ENCODE peak calls at places on chromosome 11, in four cellular contexts. X, N, B and P are unnamed samples.

GRCh38 chr11:65434057-65434666 is 11.6 kb downstream of the NEAT1 start:
- DNase-seq in X (no peak), N (no peak), B (peak), P (peak)

GRCh38 chr11:77779935-77780334 is 40.6 kb downstream of the RSF1 start:
- DNase-seq in X (no peak), N (peak), B (peak), P (peak)

GRCh38 chr11:8095356-8095755 is 14.3 kb downstream of the TUB start:
- DNase-seq in X (no peak), N (no peak), B (no peak), P (no peak)

GRCh38 chr11:44407211-44407996 is 97.5 kb upstream of the ALX4 start:
- DNase-seq in X (no peak), N (no peak), B (no peak), P (no peak)

GRCh38 chr11:21464601-21465193 is 728.2 kb upstream of the ANO5 start:
- DNase-seq in X (no peak), N (no peak), B (no peak), P (no peak)

GRCh38 chr11:127653071-127653470 is 652.5 kb upstream of the KIRREL3 start:
- DNase-seq in X (no peak), N (no peak), B (no peak), P (no peak)

GRCh38 chr11:77473001-77473800 is 693 bp downstream of the PAK1 start:
- DNase-seq in X (peak), N (peak), B (peak), P (no peak)

GRCh38 chr11:124069429-124070401 is 28.6 kb upstream of the OR10G7 start:
- DNase-seq in X (peak), N (peak), B (peak), P (peak)

GRCh38 chr11:8701891-8702597 is 19.5 kb downstream of the RPL27A start:
- DNase-seq in X (no peak), N (no peak), B (no peak), P (no peak)

GRCh38 chr11:29093416-29093815 is 923.4 kb downstream of the KCNA4 start:
- DNase-seq in X (no peak), N (no peak), B (peak), P (peak)

GRCh38 chr11:67639438-67639859 is at the start of gene TBX10:
- DNase-seq in X (no peak), N (no peak), B (no peak), P (no peak)

DNA sequence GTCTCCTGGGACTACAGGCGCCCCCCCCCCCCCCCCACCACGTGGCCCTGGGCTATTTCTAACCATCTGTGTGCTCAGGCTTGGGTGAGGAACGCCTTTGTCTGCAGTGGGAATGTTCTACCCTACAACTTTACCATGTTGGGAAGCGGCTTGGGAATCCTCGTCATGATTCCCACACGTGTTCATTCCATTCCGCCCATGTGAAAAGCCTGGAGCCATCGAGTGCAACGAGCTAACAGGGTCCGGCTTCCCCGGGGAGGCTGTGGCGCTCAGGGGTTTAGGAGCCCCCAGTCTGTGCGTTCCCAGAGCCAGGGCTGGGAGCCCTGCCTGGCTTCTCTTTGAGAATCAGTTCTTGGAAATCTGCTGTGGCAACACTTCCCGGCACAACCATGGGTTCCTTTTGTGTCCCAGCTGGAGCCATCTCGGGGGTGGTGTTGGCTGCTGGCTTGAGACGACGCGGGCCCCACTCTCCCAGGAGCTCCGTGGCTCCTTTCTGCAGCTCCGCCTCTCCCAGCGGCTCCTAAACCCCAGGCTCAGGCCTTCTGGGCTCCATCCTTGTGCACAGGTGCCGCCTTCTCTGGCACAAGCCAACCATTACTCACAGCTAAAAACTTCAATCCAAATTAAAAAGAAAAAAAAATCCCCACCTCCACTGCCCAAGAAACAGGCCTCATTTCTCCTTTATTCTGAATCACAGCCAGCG is 18.8 kb upstream of the PPFIA1 start:
- DNase-seq in X (no peak), N (no peak), B (no peak), P (peak)
- H3K4me3 ChIP-seq in X (no peak), N (no peak), B (no peak), P (no peak)

DNA sequence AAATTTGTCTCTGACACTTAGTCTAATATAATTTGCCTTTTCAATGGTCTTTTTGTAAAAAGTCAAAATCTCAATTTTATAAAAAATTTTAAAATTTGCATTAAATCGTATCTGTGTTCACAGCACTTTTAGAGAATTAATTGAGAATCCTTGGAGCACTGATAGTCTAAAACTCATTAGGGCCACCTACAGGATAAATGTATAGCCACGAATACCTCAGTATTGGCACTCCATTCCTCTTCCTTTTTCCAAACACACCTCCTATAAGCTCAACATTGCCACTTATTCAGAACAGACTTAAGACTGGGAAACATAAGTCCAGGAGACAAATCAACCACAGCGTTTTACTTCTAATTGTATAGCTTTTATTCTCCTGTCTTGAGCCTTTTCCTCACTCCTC is 776.0 kb upstream of the ARHGAP42 start:
- DNase-seq in X (no peak), N (peak), B (no peak), P (no peak)
- TF ChIP-seq CTCF in X (no peak), N (peak), B (no peak), P (no peak)

GRCh38 chr11:34478845-34479663 is 34.5 kb downstream of the ELF5 start:
- DNase-seq in X (no peak), N (no peak), B (no peak), P (no peak)

GRCh38 chr11:34481307-34481706 is 32.3 kb downstream of the ELF5 start:
- DNase-seq in X (no peak), N (no peak), B (no peak), P (no peak)

GRCh38 chr11:34483475-34483874 is 30.1 kb downstream of the ELF5 start:
- DNase-seq in X (no peak), N (no peak), B (no peak), P (no peak)

GRCh38 chr11:34476853-34477252 is 36.7 kb downstream of the ELF5 start:
- DNase-seq in X (no peak), N (no peak), B (no peak), P (no peak)

DNA sequence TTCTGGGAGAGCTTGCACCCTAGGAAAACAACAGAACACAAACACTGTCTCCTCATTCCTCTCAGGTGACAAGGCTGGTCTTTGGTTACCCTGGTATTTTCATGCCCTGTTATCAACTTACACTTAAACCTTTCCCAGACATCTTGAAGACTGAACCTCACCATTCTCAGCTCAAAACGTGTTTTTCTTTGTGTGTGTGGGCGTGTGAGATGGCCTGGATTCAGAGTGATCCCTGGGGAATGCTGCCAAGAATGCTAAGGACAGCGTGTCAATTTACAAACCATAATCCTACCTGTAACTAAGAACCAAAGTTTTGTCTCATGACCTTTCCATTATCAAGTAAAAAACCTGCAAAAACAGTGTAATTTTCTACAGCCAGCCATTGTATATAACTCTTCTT is 33.3 kb downstream of the ELF5 start:
- DNase-seq in X (no peak), N (no peak), B (no peak), P (peak)
- H3K4me3 ChIP-seq in X (no peak), N (no peak), B (no peak), P (no peak)

GRCh38 chr11:19602406-19602805 is 110.2 kb upstream of the NAV2 start:
- DNase-seq in X (no peak), N (no peak), B (no peak), P (no peak)

GRCh38 chr11:19601235-19601634 is 111.4 kb upstream of the NAV2 start:
- DNase-seq in X (no peak), N (no peak), B (no peak), P (no peak)

GRCh38 chr11:19603771-19604170 is 108.9 kb upstream of the NAV2 start:
- DNase-seq in X (no peak), N (no peak), B (no peak), P (no peak)

GRCh38 chr11:19604679-19605375 is 107.8 kb upstream of the NAV2 start:
- DNase-seq in X (no peak), N (no peak), B (no peak), P (peak)

GRCh38 chr11:19602906-19603305 is 109.7 kb upstream of the NAV2 start:
- DNase-seq in X (no peak), N (no peak), B (no peak), P (no peak)
- TF ChIP-seq CTCF in X (no peak), N (no peak), B (no peak), P (no peak)

GRCh38 chr11:75429641-75429901 is 3.4 kb downstream of the KLHL35 start:
- DNase-seq in X (no peak), N (no peak), B (no peak), P (no peak)
- H3K4me3 ChIP-seq in X (no peak), N (no peak), B (no peak), P (no peak)

DNA sequence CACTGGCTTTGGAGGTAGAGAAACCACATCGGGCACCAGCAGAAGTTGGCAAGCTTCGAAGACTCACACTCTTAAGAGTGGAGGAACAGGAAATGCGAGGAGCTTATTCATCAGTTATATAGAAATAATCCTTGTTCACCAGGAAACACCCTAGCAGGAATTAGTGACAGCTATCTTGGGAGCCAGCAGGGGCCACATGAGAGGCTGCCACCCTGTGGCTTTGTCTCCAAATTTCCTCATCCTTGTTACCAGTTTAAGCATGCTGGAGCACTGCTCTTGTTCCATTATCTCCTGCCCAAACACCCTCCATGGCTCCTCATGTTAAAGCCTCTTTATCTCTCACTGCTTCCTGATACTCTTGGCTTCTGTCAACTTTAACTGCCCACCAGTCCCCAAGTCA is 131.0 kb downstream of the PLEKHA7 start:
- DNase-seq in X (no peak), N (peak), B (no peak), P (no peak)
- TF ChIP-seq CTCF in X (peak), N (no peak), B (no peak), P (no peak)

GRCh38 chr11:90134420-90135003 is at the start of gene NAALAD2:
- DNase-seq in X (peak), N (peak), B (peak), P (peak)

GRCh38 chr11:90133560-90134145 is 810 bp upstream of the NAALAD2 start:
- DNase-seq in X (no peak), N (no peak), B (no peak), P (no peak)

DNA sequence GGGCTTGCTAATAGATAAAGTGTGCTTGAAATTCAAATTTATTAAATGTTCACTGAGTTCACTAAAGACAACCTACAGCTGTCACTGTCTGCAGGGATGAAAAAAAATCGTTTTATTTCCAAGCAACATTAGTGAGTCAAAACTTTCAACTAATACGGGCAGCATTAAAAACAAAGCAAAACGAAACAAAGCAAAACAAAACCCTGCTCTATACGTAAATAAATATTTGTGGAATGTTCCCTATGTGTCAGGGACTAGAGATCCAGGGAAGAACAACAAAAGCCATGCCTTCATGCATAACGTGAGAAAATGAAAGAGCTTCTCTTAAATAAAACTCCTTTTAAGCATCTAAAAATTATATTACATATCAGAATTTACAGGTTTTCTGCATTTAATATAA is 553 bp downstream of the NAALAD2 start:
- DNase-seq in X (no peak), N (no peak), B (peak), P (no peak)
- H3K4me3 ChIP-seq in X (peak), N (peak), B (peak), P (peak)